ENCODE peak calls at places on chromosome 18, in eight cellular contexts. R, Q, Y, G, U, P, B and V are unnamed samples.

GRCh38 chr18:35077937-35078336 is 36.7 kb downstream of the MAPRE2 start:
- DNase-seq in R (no peak), Q (no peak), Y (no peak), G (no peak), U (no peak), P (no peak), B (no peak), V (no peak)

GRCh38 chr18:69233465-69234054 is 167.1 kb upstream of the DOK6 start:
- DNase-seq in R (no peak), Q (no peak), Y (no peak), G (no peak), U (no peak), P (no peak), B (no peak), V (peak)

GRCh38 chr18:25322806-25323205 is 29.2 kb downstream of the ZNF521 start:
- DNase-seq in R (no peak), Q (no peak), Y (no peak), G (no peak), U (no peak), P (no peak), B (no peak), V (no peak)

GRCh38 chr18:11808001-11808855 is 43.0 kb upstream of the CHMP1B start:
- DNase-seq in R (peak), Q (no peak), Y (no peak), G (no peak), U (no peak), P (no peak), B (no peak), V (no peak)

GRCh38 chr18:36185901-36186460 is 1.3 kb upstream of the MOCOS start:
- DNase-seq in R (no peak), Q (no peak), Y (no peak), G (no peak), U (no peak), P (no peak), B (no peak), V (no peak)

GRCh38 chr18:36195427-36196122 is 8.3 kb downstream of the MOCOS start:
- DNase-seq in R (peak), Q (no peak), Y (no peak), G (no peak), U (no peak), P (no peak), B (no peak), V (no peak)

GRCh38 chr18:70221156-70221910 is 15.8 kb upstream of the RTTN start:
- DNase-seq in R (no peak), Q (no peak), Y (no peak), G (no peak), U (no peak), P (no peak), B (no peak), V (no peak)

GRCh38 chr18:11487390-11487789 is 122.0 kb upstream of the SLC35G4 start:
- DNase-seq in R (no peak), Q (no peak), Y (no peak), G (no peak), U (no peak), P (no peak), B (no peak), V (no peak)

GRCh38 chr18:57797209-57797651 is 5.9 kb downstream of the ATP8B1 start:
- DNase-seq in R (no peak), Q (no peak), Y (no peak), G (no peak), U (no peak), P (no peak), B (peak), V (no peak)

GRCh38 chr18:2302628-2303516 is 268.4 kb downstream of the METTL4 start:
- DNase-seq in R (no peak), Q (no peak), Y (no peak), G (no peak), U (no peak), P (peak), B (no peak), V (no peak)

GRCh38 chr18:54822872-54823845 is 5.1 kb upstream of the RAB27B start:
- DNase-seq in R (peak), Q (no peak), Y (peak), G (no peak), U (no peak), P (peak), B (no peak), V (no peak)

GRCh38 chr18:9782073-9782857 is 74.2 kb downstream of the RAB31 start:
- DNase-seq in R (peak), Q (no peak), Y (peak), G (no peak), U (no peak), P (peak), B (no peak), V (no peak)

GRCh38 chr18:23422751-23423418 is 30.2 kb upstream of the RIOK3 start:
- DNase-seq in R (peak), Q (peak), Y (peak), G (peak), U (peak), P (no peak), B (peak), V (peak)

GRCh38 chr18:62897153-62897552 is 181.8 kb downstream of the PHLPP1 start:
- DNase-seq in R (no peak), Q (no peak), Y (no peak), G (no peak), U (no peak), P (peak), B (no peak), V (no peak)

GRCh38 chr18:61991201-61991600 is 98.4 kb upstream of the RNF152 start:
- DNase-seq in R (peak), Q (no peak), Y (no peak), G (peak), U (no peak), P (no peak), B (no peak), V (no peak)

GRCh38 chr18:22171839-22172582 is 2.6 kb downstream of the GATA6 start:
- DNase-seq in R (peak), Q (no peak), Y (no peak), G (peak), U (no peak), P (no peak), B (no peak), V (no peak)

GRCh38 chr18:69635482-69635881 is 234.8 kb downstream of the DOK6 start:
- DNase-seq in R (no peak), Q (no peak), Y (no peak), G (no peak), U (no peak), P (no peak), B (no peak), V (no peak)

GRCh38 chr18:44765451-44765850 is 84.8 kb downstream of the SETBP1 start:
- DNase-seq in R (no peak), Q (no peak), Y (no peak), G (no peak), U (no peak), P (no peak), B (no peak), V (no peak)

GRCh38 chr18:53799134-53799533 is 425.3 kb downstream of the MBD2 start:
- DNase-seq in R (peak), Q (no peak), Y (peak), G (no peak), U (no peak), P (no peak), B (no peak), V (no peak)

GRCh38 chr18:12305211-12305610 is 2.8 kb upstream of the TUBB6 start:
- DNase-seq in R (no peak), Q (no peak), Y (no peak), G (no peak), U (no peak), P (no peak), B (no peak), V (no peak)

GRCh38 chr18:45517181-45517741 is 98.0 kb upstream of the SLC14A2 start:
- DNase-seq in R (peak), Q (peak), Y (peak), G (peak), U (peak), P (no peak), B (no peak), V (no peak)

GRCh38 chr18:55418439-55418838 is 169.6 kb downstream of the TCF4 start:
- DNase-seq in R (no peak), Q (no peak), Y (no peak), G (no peak), U (no peak), P (no peak), B (no peak), V (no peak)

GRCh38 chr18:51614967-51615571 is 417.6 kb upstream of the MEX3C start:
- DNase-seq in R (no peak), Q (no peak), Y (no peak), G (no peak), U (no peak), P (no peak), B (no peak), V (peak)

GRCh38 chr18:58493516-58494253 is 135.2 kb downstream of the ALPK2 start:
- DNase-seq in R (peak), Q (peak), Y (peak), G (peak), U (peak), P (peak), B (peak), V (peak)

GRCh38 chr18:48820483-48821250 is 130.1 kb downstream of the SMAD7 start:
- DNase-seq in R (no peak), Q (no peak), Y (no peak), G (no peak), U (peak), P (no peak), B (peak), V (peak)

GRCh38 chr18:49026501-49027378 is 76.0 kb upstream of the SMAD7 start:
- DNase-seq in R (no peak), Q (no peak), Y (no peak), G (no peak), U (no peak), P (no peak), B (peak), V (no peak)

GRCh38 chr18:28974504-28974903 is 797.6 kb upstream of the CDH2 start:
- DNase-seq in R (no peak), Q (no peak), Y (no peak), G (no peak), U (no peak), P (no peak), B (no peak), V (no peak)

GRCh38 chr18:21682276-21683051 is 22.1 kb downstream of the ABHD3 start:
- DNase-seq in R (peak), Q (no peak), Y (peak), G (no peak), U (no peak), P (peak), B (no peak), V (peak)

GRCh38 chr18:31657823-31658669 is 26.3 kb downstream of the B4GALT6 start:
- DNase-seq in R (no peak), Q (no peak), Y (no peak), G (no peak), U (no peak), P (no peak), B (no peak), V (peak)

GRCh38 chr18:2091937-2092336 is 479.4 kb downstream of the METTL4 start:
- DNase-seq in R (no peak), Q (no peak), Y (no peak), G (no peak), U (no peak), P (no peak), B (no peak), V (no peak)

GRCh38 chr18:31992836-31993575 is 25.6 kb upstream of the RNF125 start:
- DNase-seq in R (no peak), Q (no peak), Y (no peak), G (no peak), U (no peak), P (no peak), B (no peak), V (no peak)

GRCh38 chr18:46675112-46675511 is 18.1 kb upstream of the LOXHD1 start:
- DNase-seq in R (no peak), Q (no peak), Y (no peak), G (no peak), U (no peak), P (no peak), B (no peak), V (no peak)

GRCh38 chr18:32296851-32297250 is 107.0 kb downstream of the MEP1B start:
- DNase-seq in R (no peak), Q (no peak), Y (no peak), G (no peak), U (no peak), P (no peak), B (no peak), V (no peak)

GRCh38 chr18:31061945-31062344 is 19.4 kb upstream of the DSC3 start:
- DNase-seq in R (no peak), Q (no peak), Y (no peak), G (no peak), U (no peak), P (no peak), B (no peak), V (peak)

GRCh38 chr18:49631146-49631866 is 69.4 kb downstream of the LIPG start:
- DNase-seq in R (no peak), Q (no peak), Y (no peak), G (no peak), U (no peak), P (no peak), B (peak), V (no peak)

GRCh38 chr18:63062246-63062645 is 257.3 kb downstream of the BCL2 start:
- DNase-seq in R (no peak), Q (no peak), Y (no peak), G (no peak), U (no peak), P (no peak), B (no peak), V (no peak)

GRCh38 chr18:35239314-35239713 is 1.5 kb upstream of the ZNF397 start:
- DNase-seq in R (no peak), Q (no peak), Y (no peak), G (no peak), U (no peak), P (no peak), B (no peak), V (no peak)

GRCh38 chr18:2884706-2885285 is 38.0 kb downstream of the EMILIN2 start:
- DNase-seq in R (no peak), Q (no peak), Y (no peak), G (no peak), U (no peak), P (no peak), B (no peak), V (no peak)

GRCh38 chr18:65754121-65754520 is 3.3 kb downstream of the CDH7 start:
- DNase-seq in R (no peak), Q (no peak), Y (no peak), G (no peak), U (no peak), P (no peak), B (no peak), V (no peak)
- H3K4me3 ChIP-seq in R (no peak), Q (no peak), Y (no peak), G (no peak), U (no peak), P (no peak), B (no peak), V (no peak)

DNA sequence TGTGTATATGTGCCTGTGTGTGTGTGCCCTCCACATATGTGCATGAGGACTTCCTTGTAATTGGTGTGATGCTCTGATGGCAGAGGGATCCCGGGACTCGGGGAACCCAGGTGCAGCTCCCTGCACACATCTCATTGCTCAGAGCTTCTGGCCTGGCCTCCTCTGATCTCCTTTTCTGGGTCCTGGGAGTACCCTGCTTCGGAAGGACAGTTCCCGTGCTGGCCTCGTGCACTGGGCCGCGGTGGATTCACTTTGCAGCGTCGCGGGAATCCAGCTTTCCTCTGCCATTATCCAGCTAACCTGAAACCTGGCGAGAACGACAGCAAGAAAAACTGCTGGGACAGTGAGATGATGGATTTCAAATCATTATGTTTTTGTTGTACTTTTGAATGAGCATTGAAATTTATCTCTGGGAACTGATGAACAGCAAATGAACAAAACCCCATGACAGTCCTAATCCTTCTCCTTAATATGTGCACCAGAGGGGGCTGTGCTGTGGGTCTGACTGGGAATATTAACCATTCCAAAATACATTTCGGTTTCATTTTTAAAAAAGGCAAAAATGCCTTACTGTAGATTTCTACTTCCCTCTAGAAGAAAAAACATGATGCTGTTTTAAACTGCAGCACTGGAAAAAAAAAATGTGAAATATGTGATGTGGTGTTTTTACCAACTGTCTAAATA is 78.2 kb downstream of the PTGR3 start:
- DNase-seq in R (peak), Q (no peak), Y (peak), G (no peak), U (no peak), P (no peak), B (no peak), V (no peak)
- TF ChIP-seq CTCF in R (peak), Q (no peak), Y (peak), G (peak), U (peak), P (peak), B (no peak), V (no peak)

DNA sequence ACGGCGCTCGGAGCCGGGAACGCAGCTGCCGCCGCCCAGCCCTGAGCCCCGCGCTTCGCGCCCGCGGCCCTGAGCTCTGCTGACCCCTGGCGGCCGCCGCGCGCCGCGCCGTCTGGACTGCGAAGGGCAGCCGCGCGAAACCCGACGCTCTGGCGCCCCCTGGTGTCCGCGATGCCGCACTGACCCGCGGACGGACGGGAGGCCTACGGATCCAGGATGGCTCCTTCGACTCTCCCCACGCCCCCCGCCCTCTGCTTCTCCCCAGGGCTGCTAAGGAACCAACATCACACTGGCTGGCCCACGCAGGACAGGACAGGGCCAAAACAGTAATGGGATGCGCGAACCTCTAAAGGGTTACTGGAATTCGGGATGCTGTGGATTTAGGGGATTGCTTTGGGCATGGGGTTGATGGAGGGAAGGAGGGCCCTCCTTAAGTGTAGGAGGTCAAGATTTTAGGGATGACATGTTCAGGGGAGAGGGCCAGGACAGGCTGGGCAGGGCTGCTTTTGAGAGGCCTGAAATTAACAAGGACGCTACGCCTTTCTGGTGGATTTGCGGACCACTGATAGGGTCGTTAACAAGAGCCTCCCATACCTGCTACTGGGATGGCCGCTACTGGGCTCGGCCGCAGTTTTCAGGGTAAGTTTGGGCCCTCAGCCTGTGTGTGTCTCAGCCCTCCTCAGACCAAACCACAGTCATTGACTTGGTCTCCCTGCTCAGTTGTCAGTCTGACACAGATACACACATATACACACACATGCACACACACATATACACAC is 181.1 kb downstream of the SMAD2 start:
- DNase-seq in R (peak), Q (peak), Y (no peak), G (peak), U (peak), P (no peak), B (peak), V (peak)
- H3K4me3 ChIP-seq in R (peak), Q (peak), Y (peak), G (no peak), U (peak), P (peak), B (peak), V (no peak)

GRCh38 chr18:5467666-5468065 is 76.1 kb downstream of the EPB41L3 start:
- DNase-seq in R (no peak), Q (no peak), Y (no peak), G (no peak), U (no peak), P (no peak), B (no peak), V (no peak)

GRCh38 chr18:5468394-5468793 is 75.4 kb downstream of the EPB41L3 start:
- DNase-seq in R (no peak), Q (no peak), Y (no peak), G (no peak), U (no peak), P (no peak), B (no peak), V (no peak)

GRCh38 chr18:5466256-5466655 is 77.5 kb downstream of the EPB41L3 start:
- DNase-seq in R (no peak), Q (no peak), Y (no peak), G (no peak), U (no peak), P (no peak), B (no peak), V (no peak)

GRCh38 chr18:5464241-5464640 is 79.6 kb downstream of the EPB41L3 start:
- DNase-seq in R (no peak), Q (no peak), Y (peak), G (no peak), U (no peak), P (no peak), B (no peak), V (no peak)

GRCh38 chr18:5469340-5469739 is 74.5 kb downstream of the EPB41L3 start:
- DNase-seq in R (no peak), Q (no peak), Y (no peak), G (no peak), U (no peak), P (no peak), B (no peak), V (no peak)
- TF ChIP-seq CTCF in R (no peak), Q (no peak), Y (no peak), G (no peak), U (no peak), P (no peak), B (no peak), V (no peak)